ENCODE peak calls at places on chromosomes 5 and 9, in nine cellular contexts. E is GM23338, F is OCI-LY7, X is MM.1S, U is mammary epithelial cell, P is astrocyte, H is fibroblast of lung, C is PC-3, O is IMR-90. L is an unnamed sample.

GRCh38 chr5:125835293-125836172 is 587.7 kb upstream of the GRAMD2B start:
- DNase-seq in E (peak; percentile 83), F (peak; percentile 44), X (no peak), U (no peak), P (peak; percentile 47), H (peak; percentile 51), C (peak; percentile 21), O (peak; percentile 40), L (no peak)

GRCh38 chr9:35518212-35518917 is 28.5 kb downstream of the RUSC2 start:
- DNase-seq in E (peak; percentile 91), F (no peak), X (no peak), U (peak; percentile 86), P (peak; percentile 96), H (peak; percentile 98), C (peak; percentile 95), O (peak; percentile 94), L (peak; percentile 92)

GRCh38 chr9:209143-209758 is 5.4 kb upstream of the DOCK8 start:
- DNase-seq in E (no peak), F (no peak), X (no peak), U (no peak), P (no peak), H (no peak), C (no peak), O (no peak), L (no peak)

GRCh38 chr9:86925686-86926085 is 21.6 kb downstream of the GAS1 start:
- DNase-seq in E (no peak), F (no peak), X (no peak), U (no peak), P (peak; percentile 31), H (peak; percentile 39), C (no peak), O (peak; percentile 33), L (no peak)

GRCh38 chr9:35718726-35719511 is 13.1 kb downstream of the TLN1 start:
- DNase-seq in E (no peak), F (no peak), X (no peak), U (peak; percentile 37), P (no peak), H (no peak), C (peak; percentile 39), O (no peak), L (peak; percentile 81)

GRCh38 chr5:132471944-132472343 is 18.6 kb downstream of the IRF1 start:
- DNase-seq in E (no peak), F (no peak), X (no peak), U (no peak), P (no peak), H (peak; percentile 39), C (no peak), O (no peak), L (no peak)

GRCh38 chr5:128227984-128228383 is 144.4 kb downstream of the SLC12A2 start:
- DNase-seq in E (no peak), F (no peak), X (no peak), U (peak; percentile 85), P (peak; percentile 98), H (peak; percentile 98), C (peak; percentile 97), O (peak; percentile 91), L (no peak)

GRCh38 chr5:76104027-76104426 is 20.8 kb downstream of the SV2C start:
- DNase-seq in E (peak; percentile 72), F (peak; percentile 20), X (peak; percentile 66), U (peak; percentile 25), P (no peak), H (peak; percentile 3), C (peak; percentile 47), O (peak; percentile 19), L (no peak)

GRCh38 chr5:170081616-170082015 is 24.1 kb upstream of the FOXI1 start:
- DNase-seq in E (no peak), F (no peak), X (no peak), U (no peak), P (no peak), H (no peak), C (no peak), O (no peak), L (no peak)

GRCh38 chr9:96494215-96494800 is 44.3 kb downstream of the HABP4 start:
- DNase-seq in E (no peak), F (no peak), X (no peak), U (no peak), P (peak; percentile 25), H (peak; percentile 28), C (no peak), O (no peak), L (no peak)

GRCh38 chr9:130262061-130262745 is 3.4 kb upstream of the HMCN2 start:
- DNase-seq in E (no peak), F (no peak), X (no peak), U (no peak), P (no peak), H (no peak), C (no peak), O (no peak), L (no peak)

GRCh38 chr9:111852291-111852690 is 44.3 kb upstream of the UGCG start:
- DNase-seq in E (no peak), F (no peak), X (no peak), U (peak; percentile 30), P (no peak), H (no peak), C (no peak), O (no peak), L (no peak)

GRCh38 chr5:42636425-42636824 is 120.2 kb upstream of the CCDC152 start:
- DNase-seq in E (no peak), F (peak; percentile 10), X (peak; percentile 44), U (peak; percentile 9), P (no peak), H (no peak), C (peak; percentile 76), O (no peak), L (no peak)

GRCh38 chr9:82513242-82513750 is 524.7 kb downstream of the SPATA31D1 start:
- DNase-seq in E (no peak), F (no peak), X (no peak), U (no peak), P (peak; percentile 89), H (peak; percentile 89), C (no peak), O (peak; percentile 72), L (no peak)

DNA sequence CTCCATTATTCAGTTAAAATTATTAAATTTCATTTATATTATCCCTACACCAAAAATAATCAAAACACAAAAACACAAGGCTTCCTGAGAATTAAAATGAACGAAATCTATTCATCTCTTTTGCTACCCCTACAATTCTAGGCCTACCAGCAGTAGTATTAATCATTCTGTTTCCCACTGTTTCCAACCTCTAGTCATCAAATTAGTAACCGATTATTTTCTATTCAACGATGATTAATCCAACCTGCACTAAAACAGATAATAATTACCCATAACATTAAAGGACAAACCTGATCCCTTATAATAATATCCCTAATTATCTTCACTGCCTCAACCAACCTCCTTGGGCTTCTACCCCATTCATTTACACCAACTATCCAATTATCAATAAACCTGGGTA is 86.0 kb downstream of the INSL6 start:
- DNase-seq in E (no peak), F (no peak), X (no peak), U (no peak), P (no peak), H (no peak), C (no peak), O (no peak), L (no peak)
- H2AFZ ChIP-seq in E (no peak overlapping the region), F (no peak overlapping the region), X (no peak overlapping the region), U (no peak overlapping the region), P (no peak overlapping the region), H (no peak overlapping the region), C (no peak overlapping the region), O (no peak overlapping the region), L (no peak overlapping the region)

GRCh38 chr5:172410839-172411238 is 43.5 kb downstream of the SH3PXD2B start:
- DNase-seq in E (no peak), F (no peak), X (no peak), U (no peak), P (peak; percentile 67), H (peak; percentile 67), C (no peak), O (peak; percentile 52), L (no peak)
- H3K27ac ChIP-seq in E (peak overlapping the region; percentile 23), F (no peak overlapping the region), X (no peak overlapping the region), U (no peak overlapping the region), P (peak overlapping the region; percentile 37), H (peak overlapping the region; percentile 40), C (peak overlapping the region; percentile 76), O (no peak overlapping the region), L (no peak overlapping the region)

DNA sequence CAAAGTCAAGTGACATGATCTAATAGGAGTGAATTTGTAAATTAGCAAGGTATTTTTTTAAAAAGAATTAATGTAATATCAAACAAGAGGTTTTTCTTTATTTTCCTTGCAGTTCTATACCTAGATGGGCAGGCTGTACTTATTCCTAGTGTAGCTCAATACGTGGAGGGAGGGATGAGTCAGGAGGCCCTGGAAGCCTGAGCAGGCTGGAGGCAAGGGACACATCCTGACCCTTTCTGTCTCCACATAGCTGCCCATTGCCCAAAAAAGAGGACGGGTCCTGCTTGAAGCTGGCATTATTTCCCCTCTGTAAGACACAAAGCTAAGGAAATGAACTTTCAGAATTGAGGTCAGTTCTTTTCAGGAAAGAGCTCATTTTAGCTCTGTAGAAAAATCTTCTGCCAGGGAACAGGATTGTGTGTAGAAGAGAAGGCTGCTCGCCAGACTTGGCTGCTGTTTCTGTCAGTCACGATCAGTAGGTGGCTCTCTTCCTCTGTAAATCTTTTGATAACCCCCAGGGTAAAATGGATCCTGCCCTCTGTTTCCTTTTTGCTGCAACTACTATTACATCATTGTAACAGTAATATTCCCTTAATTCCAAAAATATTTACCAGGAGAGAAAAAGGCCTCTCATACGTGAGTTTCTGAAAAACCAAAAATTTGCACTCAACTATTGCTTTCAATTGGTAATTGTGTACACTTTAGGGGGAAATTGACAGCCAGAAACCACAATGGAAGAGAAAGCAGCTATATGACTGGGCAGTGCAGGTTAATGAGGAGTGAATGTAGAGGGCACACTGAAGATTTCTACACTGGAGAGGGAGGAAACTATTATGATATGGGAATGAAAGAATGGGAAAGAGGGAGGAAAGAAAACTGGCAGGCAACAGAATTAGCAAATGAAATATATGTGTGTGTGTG is 12.3 kb upstream of the IFNW1 start:
- DNase-seq in E (peak; percentile 71), F (peak; percentile 4), X (peak; percentile 34), U (peak; percentile 35), P (peak; percentile 11), H (peak; percentile 22), C (peak; percentile 32), O (peak; percentile 1), L (no peak)
- TF ChIP-seq CTCF in E (peak; percentile 55), F (peak; percentile 55), X (peak; percentile 37), U (peak; percentile 9), P (peak; percentile 4), H (no peak), C (peak; percentile 44), O (no peak), L (peak; percentile 63)

GRCh38 chr5:67192719-67193464 is 3.7 kb downstream of the CD180 start:
- DNase-seq in E (no peak), F (peak; percentile 49), X (no peak), U (no peak), P (peak; percentile 23), H (peak; percentile 31), C (no peak), O (no peak), L (no peak)

GRCh38 chr5:67190856-67191255 is 5.7 kb downstream of the CD180 start:
- DNase-seq in E (peak; percentile 50), F (no peak), X (no peak), U (no peak), P (no peak), H (no peak), C (no peak), O (no peak), L (no peak)

GRCh38 chr5:67195406-67196275 is 958 bp downstream of the CD180 start:
- DNase-seq in E (no peak), F (no peak), X (no peak), U (no peak), P (no peak), H (no peak), C (no peak), O (no peak), L (no peak)

GRCh38 chr5:67194169-67194568 is 2.4 kb downstream of the CD180 start:
- DNase-seq in E (no peak), F (no peak), X (no peak), U (no peak), P (no peak), H (no peak), C (no peak), O (no peak), L (no peak)

GRCh38 chr5:67193479-67193878 is 3.1 kb downstream of the CD180 start:
- DNase-seq in E (no peak), F (no peak), X (no peak), U (no peak), P (no peak), H (no peak), C (no peak), O (no peak), L (no peak)
- H2AFZ ChIP-seq in E (peak overlapping the region; percentile 18), F (peak overlapping the region; percentile 38), X (no peak overlapping the region), U (peak overlapping the region; percentile 49), P (no peak overlapping the region), H (peak overlapping the region; percentile 61), C (no peak overlapping the region), O (no peak overlapping the region), L (peak overlapping the region; percentile 27)

L was measured in keratinocyte.